ENCODE peak calls at places on chromosomes 2 and 18, in six cellular contexts. W is WTC11, Q is HepG2, K is H1, E is K562, H is GM12878. X is an unnamed sample.

GRCh38 chr2:11343626-11344341 is 652 bp downstream of the ROCK2 start:
- DNase-seq in K (peak), E (peak), W (peak), H (no peak), Q (peak), X (peak)

GRCh38 chr2:9803023-9803805 is 40.1 kb upstream of the TAF1B start:
- DNase-seq in E (no peak), K (no peak), W (no peak), Q (no peak), H (no peak), X (no peak)

GRCh38 chr2:152615177-152615576 is 102.1 kb downstream of the PRPF40A start:
- DNase-seq in W (no peak), E (no peak), Q (no peak), H (no peak), K (no peak), X (no peak)

GRCh38 chr2:12978058-12978835 is 261.5 kb downstream of the TRIB2 start:
- DNase-seq in K (no peak), H (no peak), Q (no peak), W (no peak), E (no peak), X (no peak)

GRCh38 chr18:53566622-53567021 is 657.8 kb downstream of the MBD2 start:
- DNase-seq in H (no peak), E (no peak), K (no peak), W (no peak), Q (no peak), X (peak)

GRCh38 chr2:121635371-121635770 is 13.9 kb downstream of the CLASP1 start:
- DNase-seq in E (no peak), H (no peak), K (no peak), Q (no peak), W (no peak), X (no peak)

GRCh38 chr2:63029058-63029457 is 21.6 kb upstream of the OTX1 start:
- DNase-seq in K (no peak), H (no peak), E (no peak), Q (no peak), W (no peak), X (no peak)

GRCh38 chr2:38191516-38191915 is 115.6 kb upstream of the CYP1B1 start:
- DNase-seq in H (no peak), W (no peak), E (no peak), K (no peak), Q (no peak), X (no peak)

DNA sequence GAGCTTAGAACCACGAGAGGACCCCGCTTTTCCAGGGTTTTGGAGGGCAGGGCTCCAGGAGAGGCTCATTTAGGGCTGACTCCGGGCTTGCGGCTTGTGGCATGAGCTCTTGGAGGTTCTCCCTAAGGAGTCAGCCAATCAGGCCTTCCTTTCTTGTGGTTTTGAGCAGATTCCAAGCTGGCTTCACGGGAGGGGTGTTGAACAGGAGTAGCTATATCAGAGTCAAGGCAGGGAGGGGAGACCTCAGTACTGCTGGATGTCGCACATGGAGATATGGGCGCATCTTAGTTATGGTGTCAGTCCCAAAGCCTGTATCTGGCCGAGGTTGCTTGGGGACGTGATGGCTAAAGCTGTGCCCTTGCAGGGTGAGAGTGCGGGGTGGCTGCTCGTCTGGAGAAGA is 98.6 kb downstream of the AGAP1 start:
- DNase-seq in K (no peak), Q (no peak), E (peak), H (no peak), W (no peak), X (no peak)
- TF ChIP-seq CREB1 in K (no peak), Q (no peak), E (no peak), H (no peak), W (no peak), X (no peak)

DNA sequence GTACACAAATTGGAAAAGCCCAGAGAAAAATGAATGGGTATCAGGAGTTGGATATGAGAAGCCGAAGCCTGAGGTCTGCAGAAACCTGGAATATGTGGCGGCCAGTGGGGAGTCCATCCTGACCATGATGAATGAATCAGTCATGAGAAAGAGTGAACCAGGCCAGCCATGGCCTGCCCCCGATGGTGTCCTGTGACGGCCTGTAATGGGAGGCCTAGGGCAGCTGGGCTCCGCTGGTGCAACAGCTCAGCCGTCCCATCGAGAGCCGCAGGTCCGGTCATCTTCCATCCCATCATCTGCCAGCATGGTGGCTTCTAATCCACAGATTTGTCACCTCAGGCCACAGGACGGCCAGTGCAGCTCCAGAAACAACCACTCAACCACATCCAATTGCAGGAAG is 116.4 kb downstream of the PDCL3 start:
- DNase-seq in E (no peak), W (no peak), H (no peak), Q (no peak), K (no peak), X (no peak)
- TF ChIP-seq CREB1 in E (no peak), W (no peak), H (no peak), Q (no peak), K (no peak), X (no peak)

DNA sequence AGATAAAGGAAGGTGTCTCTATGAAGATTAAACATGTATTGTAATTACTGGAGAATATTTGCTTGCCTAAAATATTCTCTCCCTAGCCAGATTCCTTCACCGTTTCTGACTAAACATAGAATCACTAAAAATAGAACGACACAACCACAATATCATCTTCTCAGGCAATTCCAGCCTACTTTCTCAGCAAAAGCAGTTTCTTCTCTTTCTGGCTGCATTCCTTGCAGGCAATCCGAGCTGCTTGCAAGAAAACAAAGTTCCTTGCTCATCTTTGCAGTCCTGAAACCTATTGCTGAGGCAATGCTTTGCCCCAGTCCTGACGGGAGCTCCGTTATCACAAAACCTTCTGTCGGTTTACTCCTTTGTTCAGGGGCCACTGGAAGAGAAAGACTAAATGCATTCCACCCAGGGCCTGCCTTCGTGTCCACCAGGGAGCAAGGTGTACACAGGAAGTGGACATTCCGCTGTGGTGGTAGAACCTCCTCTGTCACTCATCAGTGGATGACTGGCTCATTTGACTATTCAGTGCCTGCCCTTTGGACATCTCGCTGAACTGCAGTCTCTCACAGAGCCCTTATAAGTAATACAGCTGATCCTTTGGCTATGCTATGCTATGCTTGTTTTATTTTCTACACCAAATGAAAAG is 239.2 kb upstream of the DOK6 start:
- DNase-seq in K (no peak), E (peak), W (no peak), Q (peak), H (no peak), X (no peak)
- TF ChIP-seq CREB1 in K (no peak), E (no peak), W (no peak), Q (no peak), H (no peak), X (no peak)

DNA sequence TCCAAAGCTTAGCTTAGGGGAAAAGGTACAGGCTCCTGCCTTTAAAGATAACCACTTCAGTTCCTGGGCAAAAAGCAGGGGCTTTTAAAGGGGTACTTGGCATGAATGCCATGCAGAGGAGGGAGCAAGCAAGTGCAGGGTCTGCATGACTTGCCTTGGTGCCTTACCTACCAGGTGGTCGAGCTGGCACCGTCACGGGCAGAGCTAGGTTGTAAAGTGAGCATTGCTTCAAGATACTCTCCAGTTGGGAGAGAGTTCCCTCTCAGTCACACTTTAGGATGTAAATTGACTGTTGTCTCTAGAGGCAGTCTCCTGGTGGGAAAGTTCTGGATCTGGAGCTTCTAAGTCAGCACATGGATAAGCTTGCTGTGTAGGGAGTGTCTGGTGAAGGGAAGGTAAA is 58.6 kb upstream of the MCFD2 start:
- DNase-seq in K (no peak), W (no peak), Q (no peak), E (no peak), H (no peak), X (no peak)
- TF ChIP-seq CREB1 in K (no peak), W (no peak), Q (no peak), E (no peak), H (no peak), X (no peak)

GRCh38 chr2:137467246-137467862 is 496.9 kb upstream of the HNMT start:
- DNase-seq in K (peak), H (peak), Q (peak), E (peak), W (peak), X (peak)
- TF ChIP-seq CREB1 in K (no peak), H (no peak), Q (no peak), E (no peak), W (no peak), X (no peak)

DNA sequence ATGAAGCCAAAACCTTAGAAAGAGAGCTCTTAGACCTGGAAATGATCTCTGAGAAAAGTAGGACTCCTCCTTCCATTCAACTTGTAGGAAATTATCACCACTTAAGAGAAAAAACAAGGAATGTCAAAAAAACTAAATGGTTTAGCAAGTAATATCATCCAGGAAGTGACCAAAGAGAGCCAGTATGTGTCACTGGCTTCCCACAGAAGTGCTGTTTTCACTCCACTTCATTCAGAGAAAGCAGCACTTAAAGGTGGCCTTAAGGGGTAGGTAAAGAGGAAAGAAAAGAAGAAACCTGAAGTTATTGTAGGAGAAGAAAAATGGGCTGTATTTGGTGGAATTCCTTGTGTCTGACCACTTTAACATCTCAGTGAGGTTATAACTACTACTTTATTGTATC is 414.4 kb upstream of the ETAA1 start:
- DNase-seq in E (no peak), Q (no peak), K (no peak), H (no peak), W (no peak), X (no peak)
- TF ChIP-seq CREB1 in E (no peak), Q (no peak), K (no peak), H (no peak), W (no peak), X (no peak)

DNA sequence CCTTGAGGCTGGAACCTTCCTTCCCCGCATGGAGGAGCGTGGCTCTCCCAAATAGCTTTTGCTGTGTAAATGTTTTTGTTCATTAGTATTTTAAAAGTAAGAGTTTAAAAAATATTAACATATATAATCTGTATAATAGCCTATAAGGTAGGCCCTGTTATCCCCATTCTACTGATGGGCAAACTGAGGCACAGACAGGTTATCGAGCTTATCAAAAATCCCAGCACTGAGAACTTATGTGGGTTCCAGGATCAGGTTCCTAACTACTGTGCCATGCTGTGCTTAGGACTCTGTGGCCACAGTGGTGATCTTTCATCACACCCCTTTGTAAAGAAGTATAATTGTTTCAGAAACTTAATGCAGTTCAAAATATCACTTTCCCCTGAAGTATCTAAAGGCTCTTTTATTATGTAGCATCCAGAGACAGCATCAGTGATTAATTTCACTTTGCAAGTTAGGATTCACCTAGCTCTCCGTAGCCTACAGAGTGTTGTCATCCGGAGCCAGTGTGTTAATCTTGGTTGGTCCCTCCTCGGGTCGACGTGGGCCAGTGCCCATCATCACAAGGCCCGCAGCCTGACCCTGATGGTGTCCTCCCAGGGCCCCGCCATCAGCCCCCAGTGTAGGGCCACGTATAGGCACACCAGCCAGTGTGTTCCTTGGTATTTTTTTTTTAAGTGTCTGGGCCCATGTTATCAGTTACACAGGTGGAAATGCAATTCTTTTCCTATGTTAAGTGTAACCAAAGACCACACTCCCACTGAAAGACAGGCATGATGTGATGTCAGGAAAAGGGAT is 28.7 kb downstream of the CABLES1 start:
- DNase-seq in E (no peak), Q (no peak), W (no peak), H (no peak), K (no peak), X (no peak)
- TF ChIP-seq CREB1 in E (no peak), Q (no peak), W (no peak), H (no peak), K (no peak), X (no peak)

GRCh38 chr2:43538034-43538670 is 57.7 kb downstream of the THADA start:
- DNase-seq in H (no peak), Q (no peak), E (no peak), W (no peak), K (no peak), X (no peak)
- TF ChIP-seq CREB1 in H (no peak), Q (no peak), E (no peak), W (no peak), K (no peak), X (no peak)

GRCh38 chr2:134031539-134031938 is 222.3 kb upstream of the MGAT5 start:
- DNase-seq in W (no peak), E (no peak), H (no peak), Q (no peak), K (no peak), X (no peak)

GRCh38 chr2:134023854-134024253 is 230.0 kb upstream of the MGAT5 start:
- DNase-seq in W (no peak), H (no peak), K (no peak), E (no peak), Q (no peak), X (no peak)

GRCh38 chr2:134029478-134029877 is 224.4 kb upstream of the MGAT5 start:
- DNase-seq in K (no peak), W (no peak), H (no peak), Q (no peak), E (no peak), X (no peak)

GRCh38 chr2:134027980-134028379 is 225.9 kb upstream of the MGAT5 start:
- DNase-seq in Q (no peak), E (no peak), H (no peak), W (peak), K (no peak), X (peak)
- TF ChIP-seq CREB1 in Q (no peak), E (no peak), H (no peak), W (no peak), K (no peak), X (no peak)

DNA sequence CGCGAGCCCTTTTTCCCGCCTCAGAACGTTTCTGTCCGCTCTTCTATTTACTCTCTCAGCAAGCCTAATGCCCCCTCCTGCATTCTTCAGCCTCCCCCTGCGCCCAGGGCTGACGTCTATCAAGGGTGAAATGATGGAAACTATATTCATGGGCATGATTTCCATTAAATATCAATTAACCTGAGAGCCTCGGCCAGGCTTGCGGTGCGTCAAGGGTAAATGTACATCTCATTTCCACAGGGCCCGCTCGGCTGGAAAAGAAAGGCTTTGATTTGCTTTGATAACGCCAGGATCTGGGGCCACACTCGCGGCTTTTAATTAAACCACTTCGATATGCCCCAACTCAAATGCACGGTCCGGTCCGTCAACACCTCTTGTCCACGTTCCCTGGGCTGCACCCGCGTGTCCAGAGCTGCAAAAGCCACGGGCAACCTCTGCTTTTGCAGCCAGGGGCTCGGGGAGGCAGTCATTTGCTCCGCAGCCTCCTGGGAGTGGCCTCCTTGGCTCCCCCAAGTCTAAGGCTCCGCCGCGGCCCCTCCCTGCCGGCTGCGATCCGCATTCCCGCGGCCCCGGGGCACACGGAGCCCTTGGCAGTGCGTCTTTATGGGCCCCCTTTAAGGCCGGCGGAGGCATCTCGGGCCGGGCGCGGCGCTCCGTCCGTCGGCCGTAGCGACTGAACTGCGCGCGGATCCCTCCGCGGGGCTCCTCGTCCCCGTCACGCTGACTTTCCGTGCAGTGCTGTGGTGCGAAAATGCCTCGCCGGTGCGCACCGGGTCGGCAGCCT is at the start of gene HOXD8:
- DNase-seq in E (peak), H (no peak), K (no peak), W (peak), Q (no peak), X (peak)
- TF ChIP-seq CREB1 in E (no peak), H (no peak), K (peak), W (no peak), Q (no peak), X (peak)